ENCODE peak calls at places on chromosomes 11 and 22, in five cellular contexts. B, D, W, M and R are unnamed samples.

GRCh38 chr11:2382927-2383822 is 6.1 kb downstream of the CD81 start:
- DNase-seq in B (no peak), D (no peak), W (no peak), M (peak), R (no peak)

GRCh38 chr11:89161949-89162348 is 15.7 kb upstream of the TYR start:
- DNase-seq in B (no peak), D (no peak), W (no peak), M (no peak), R (no peak)

GRCh38 chr11:1052133-1053011 is 15.9 kb upstream of the MUC6 start:
- DNase-seq in B (no peak), D (no peak), W (no peak), M (no peak), R (no peak)

GRCh38 chr11:128522943-128523518 is 64.3 kb downstream of the ETS1 start:
- DNase-seq in B (peak), D (no peak), W (no peak), M (peak), R (no peak)

GRCh38 chr11:76719686-76720085 is 49.1 kb upstream of the LRRC32 start:
- DNase-seq in B (no peak), D (no peak), W (no peak), M (no peak), R (no peak)

GRCh38 chr22:42990131-42990838 is 24.7 kb downstream of the PACSIN2 start:
- DNase-seq in B (no peak), D (no peak), W (no peak), M (peak), R (no peak)

GRCh38 chr22:44538071-44538470 is 40.0 kb upstream of the RTL6 start:
- DNase-seq in B (no peak), D (no peak), W (no peak), M (peak), R (no peak)

GRCh38 chr11:134275534-134276395 is at the start of gene GLB1L3:
- DNase-seq in B (peak), D (no peak), W (peak), M (peak), R (no peak)

GRCh38 chr22:25120093-25120561 is 79.5 kb upstream of the CRYBB3 start:
- DNase-seq in B (no peak), D (peak), W (peak), M (no peak), R (no peak)

GRCh38 chr22:44393066-44393465 is 80.3 kb upstream of the SHISAL1 start:
- DNase-seq in B (no peak), D (no peak), W (no peak), M (no peak), R (no peak)

GRCh38 chr11:84899740-84900139 is 727.4 kb downstream of the DLG2 start:
- DNase-seq in B (no peak), D (no peak), W (no peak), M (peak), R (no peak)

GRCh38 chr11:74957937-74958629 is 9.0 kb downstream of the SPCS2 start:
- DNase-seq in B (no peak), D (no peak), W (no peak), M (no peak), R (no peak)

GRCh38 chr22:29581799-29582198 is 886 bp upstream of the NIPSNAP1 start:
- DNase-seq in B (no peak), D (no peak), W (no peak), M (no peak), R (no peak)

GRCh38 chr11:114348200-114349191 is 51.8 kb downstream of the C11orf71 start:
- DNase-seq in B (no peak), D (peak), W (peak), M (peak), R (no peak)

GRCh38 chr22:29149841-29150555 is 55.7 kb upstream of the EMID1 start:
- DNase-seq in B (no peak), D (no peak), W (no peak), M (no peak), R (no peak)

GRCh38 chr22:37905534-37906363 is at the start of gene MICALL1:
- DNase-seq in B (peak), D (peak), W (no peak), M (peak), R (no peak)

GRCh38 chr11:87926250-87926970 is 248.8 kb downstream of the RAB38 start:
- DNase-seq in B (no peak), D (peak), W (no peak), M (peak), R (no peak)

GRCh38 chr11:789951-790350 is at the start of gene CEND1:
- DNase-seq in B (peak), D (no peak), W (peak), M (peak), R (no peak)

GRCh38 chr11:65316311-65316978 is 1.8 kb downstream of the CDC42EP2 start:
- DNase-seq in B (no peak), D (peak), W (no peak), M (peak), R (no peak)